ENCODE peak calls at places on chromosomes 2 and 18, in ten cellular contexts. L, B, T, N, Z, S, P, X, M and U are unnamed samples.
A peak's percentile ranks its signal among the peaks of the same experiment; 100 is the strongest.

GRCh38 chr2:73174941-73175662 is 27.3 kb upstream of the NOTO start:
- DNase-seq in X (no peak), T (no peak), P (no peak), Z (no peak), N (no peak), S (no peak), M (no peak), L (no peak), B (no peak), U (no peak)

GRCh38 chr2:109545828-109546713 is 67.7 kb downstream of the SEPTIN10 start:
- DNase-seq in L (peak; percentile 35), Z (peak; percentile 49), T (peak; percentile 58), X (no peak), B (peak; percentile 64), S (peak; percentile 73), N (peak; percentile 53), M (peak; percentile 55), P (peak; percentile 79), U (peak; percentile 55)

GRCh38 chr2:152743004-152743403 is 24.6 kb downstream of the ARL6IP6 start:
- DNase-seq in S (peak; percentile 43), M (no peak), T (peak; percentile 14), N (no peak), Z (no peak), X (no peak), L (peak; percentile 21), P (peak; percentile 17), B (no peak), U (no peak)

GRCh38 chr2:9847140-9847539 is 3.9 kb downstream of the TAF1B start:
- DNase-seq in L (peak; percentile 17), B (no peak), M (no peak), S (no peak), Z (peak; percentile 24), T (peak; percentile 38), X (no peak), N (no peak), P (no peak), U (peak; percentile 34)

GRCh38 chr18:51506811-51507210 is 309.3 kb upstream of the MEX3C start:
- DNase-seq in B (no peak), M (no peak), S (no peak), L (no peak), Z (no peak), T (no peak), X (no peak), P (no peak), N (no peak), U (no peak)

GRCh38 chr2:180520206-180520605 is 460.2 kb upstream of the UBE2E3 start:
- DNase-seq in B (peak; percentile 23), L (peak; percentile 36), T (peak; percentile 29), X (no peak), S (no peak), Z (peak; percentile 8), N (peak; percentile 27), M (no peak), P (peak; percentile 38), U (peak; percentile 60)

GRCh38 chr2:19456695-19457094 is 98.3 kb upstream of the OSR1 start:
- DNase-seq in Z (no peak), N (no peak), P (no peak), B (no peak), M (no peak), S (no peak), X (no peak), L (no peak), T (no peak), U (no peak)

GRCh38 chr2:188984126-188984525 is 10.0 kb downstream of the COL3A1 start:
- DNase-seq in N (no peak), P (peak; percentile 64), M (no peak), X (peak; percentile 55), B (peak; percentile 82), L (peak; percentile 4), Z (peak; percentile 94), T (peak; percentile 84), S (peak; percentile 20), U (peak; percentile 76)

GRCh38 chr2:174376967-174377366 is 18.6 kb upstream of the SCRN3 start:
- DNase-seq in Z (peak; percentile 1), S (no peak), L (peak; percentile 5), T (peak; percentile 41), N (no peak), X (no peak), M (no peak), P (peak; percentile 27), B (no peak), U (peak; percentile 26)

GRCh38 chr2:189074496-189074895 is 100.3 kb downstream of the COL3A1 start:
- DNase-seq in Z (no peak), S (no peak), T (no peak), M (no peak), X (no peak), L (no peak), P (no peak), N (no peak), B (no peak), U (no peak)

GRCh38 chr2:238872026-238872425 is 24.1 kb downstream of the TWIST2 start:
- DNase-seq in T (no peak), P (no peak), Z (no peak), B (no peak), L (no peak), M (no peak), S (no peak), N (no peak), X (no peak), U (no peak)

GRCh38 chr18:10090668-10091067 is 176.9 kb downstream of the VAPA start:
- DNase-seq in N (no peak), T (no peak), M (no peak), L (no peak), P (no peak), B (no peak), X (no peak), Z (no peak), S (no peak), U (no peak)

GRCh38 chr2:31318360-31319336 is 84.7 kb downstream of the EHD3 start:
- DNase-seq in B (peak; percentile 91), P (peak; percentile 31), X (no peak), S (no peak), L (peak; percentile 48), T (peak; percentile 74), N (no peak), Z (peak; percentile 83), M (no peak), U (peak; percentile 90)

DNA sequence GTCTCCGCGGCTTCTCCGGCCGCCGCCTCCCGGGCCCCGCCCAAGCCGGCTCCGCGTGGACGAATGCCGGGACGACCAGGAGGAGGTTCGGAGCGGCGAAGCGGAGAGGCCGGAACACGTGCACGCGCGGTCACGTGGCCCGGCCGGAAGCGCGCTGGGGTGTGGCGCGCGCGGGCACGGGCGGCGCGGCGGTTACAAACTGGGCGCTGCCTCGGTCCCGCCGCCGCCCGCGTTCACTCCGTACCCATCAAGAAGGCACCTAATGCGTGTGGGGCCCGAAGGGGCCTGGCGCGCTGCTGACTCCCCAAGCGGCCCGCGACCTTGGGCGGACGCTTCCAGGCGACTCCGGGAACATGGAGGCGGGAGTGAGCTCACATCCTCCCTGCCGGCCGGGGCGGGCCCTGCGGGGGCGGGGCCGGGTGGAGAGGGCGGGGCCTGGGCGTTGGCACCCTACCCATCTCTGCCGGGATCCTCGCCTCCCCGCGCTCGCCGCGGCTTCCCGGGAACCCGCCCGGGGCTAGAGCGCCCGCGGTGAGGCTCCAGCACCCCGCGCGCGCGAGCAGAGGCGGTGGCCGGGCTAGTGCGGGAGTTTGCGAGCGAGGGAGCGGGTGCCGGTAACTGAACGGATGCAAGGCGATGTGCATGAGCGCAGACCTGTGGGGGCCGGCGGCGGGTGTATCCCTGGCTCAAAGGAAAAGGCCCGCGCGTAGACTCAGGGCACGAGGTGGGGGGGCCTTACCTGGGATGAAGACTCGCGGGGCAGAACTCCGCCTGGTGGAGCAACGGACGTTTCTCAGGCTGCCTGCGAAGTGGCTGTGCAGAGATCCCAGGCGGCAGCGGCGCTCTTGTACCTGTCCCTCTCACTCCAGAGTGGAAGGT is at the start of gene TMEM185B:
- DNase-seq in X (no peak), L (peak; percentile 87), T (peak; percentile 76), Z (peak; percentile 80), M (peak; percentile 87), B (peak; percentile 86), N (peak; percentile 97), P (peak; percentile 83), S (peak; percentile 83), U (peak; percentile 94)
- TF ChIP-seq CTCF in X (peak; percentile 41), L (peak; percentile 20), T (peak; percentile 23), Z (peak; percentile 31), M (peak; percentile 34), B (peak; percentile 32), N (peak; percentile 59), P (peak; percentile 36), S (peak; percentile 13), U (no peak)

GRCh38 chr2:8288206-8288605 is 393.6 kb upstream of the ID2 start:
- DNase-seq in T (no peak), S (no peak), L (no peak), B (no peak), N (no peak), X (no peak), M (no peak), P (no peak), Z (no peak), U (no peak)
- TF ChIP-seq CTCF in T (no peak), S (no peak), L (no peak), B (no peak), N (no peak), X (no peak), M (no peak), P (no peak), Z (no peak), U (no peak)

GRCh38 chr2:231961349-231962166 is at the start of gene DIS3L2:
- DNase-seq in X (peak; percentile 14), T (peak; percentile 75), L (peak; percentile 80), N (peak; percentile 74), M (peak; percentile 80), P (peak; percentile 83), S (peak; percentile 95), Z (peak; percentile 76), B (peak; percentile 81), U (peak; percentile 93)
- TF ChIP-seq CTCF in X (no peak), T (no peak), L (no peak), N (no peak), M (no peak), P (no peak), S (no peak), Z (no peak), B (no peak), U (no peak)

GRCh38 chr2:121075006-121075545 is 209.9 kb downstream of the TFCP2L1 start:
- DNase-seq in N (peak; percentile 82), T (peak; percentile 96), L (peak; percentile 99), X (peak; percentile 69), Z (peak; percentile 85), M (no peak), P (peak; percentile 82), B (peak; percentile 95), S (peak; percentile 94), U (peak; percentile 94)

GRCh38 chr2:121075641-121076500 is 209.1 kb downstream of the TFCP2L1 start:
- DNase-seq in L (no peak), P (no peak), N (peak; percentile 30), T (no peak), Z (no peak), S (peak; percentile 68), X (no peak), M (no peak), B (no peak), U (no peak)

GRCh38 chr2:121076501-121076820 is 208.5 kb downstream of the TFCP2L1 start:
- DNase-seq in T (no peak), B (no peak), Z (no peak), N (no peak), X (no peak), L (no peak), S (no peak), M (no peak), P (no peak), U (no peak)

GRCh38 chr2:121078869-121079268 is 206.1 kb downstream of the TFCP2L1 start:
- DNase-seq in X (no peak), S (no peak), L (no peak), M (no peak), T (no peak), P (no peak), B (peak; percentile 19), N (no peak), Z (no peak), U (no peak)

GRCh38 chr2:121076885-121077549 is 208.0 kb downstream of the TFCP2L1 start:
- DNase-seq in B (peak; percentile 23), T (peak; percentile 29), N (peak; percentile 86), L (peak; percentile 56), X (no peak), S (peak; percentile 95), P (peak; percentile 46), M (no peak), Z (peak; percentile 28), U (peak; percentile 61)
- TF ChIP-seq CTCF in B (peak; percentile 95), T (peak; percentile 71), N (peak; percentile 100), L (peak; percentile 96), X (peak; percentile 97), S (peak; percentile 95), P (peak; percentile 78), M (peak; percentile 73), Z (peak; percentile 72), U (peak; percentile 97)